ENCODE peak calls at places on chromosomes 11 and 22, in five cellular contexts. V, T, H, R and I are unnamed samples.
A peak's percentile ranks its signal among the peaks of the same experiment; 100 is the strongest.

GRCh38 chr11:34793666-34794065 is 122.5 kb downstream of the APIP start:
- DNase-seq in V (no peak), T (no peak), H (no peak), R (no peak), I (no peak)

GRCh38 chr11:26946209-26946828 is 47.6 kb upstream of the FIBIN start:
- DNase-seq in V (no peak), T (no peak), H (no peak), R (no peak), I (no peak)

GRCh38 chr11:5245155-5245554 is 4.5 kb downstream of the HBG1 start:
- DNase-seq in V (no peak), T (no peak), H (no peak), R (no peak), I (no peak)

GRCh38 chr11:120136356-120136755 is 1.6 kb downstream of the TRIM29 start:
- DNase-seq in V (no peak), T (no peak), H (no peak), R (no peak), I (no peak)

GRCh38 chr11:86745571-86745970 is 54.8 kb upstream of the PRSS23 start:
- DNase-seq in V (no peak), T (no peak), H (no peak), R (no peak), I (no peak)

GRCh38 chr11:77147668-77148321 is 19.7 kb downstream of the MYO7A start:
- DNase-seq in V (peak; percentile 89), T (no peak), H (peak; percentile 9), R (no peak), I (no peak)

GRCh38 chr11:45805305-45806071 is 539 bp downstream of the SLC35C1 start:
- DNase-seq in V (peak; percentile 70), T (peak; percentile 78), H (no peak), R (no peak), I (peak; percentile 60)

GRCh38 chr22:22986008-22986407 is 84.3 kb upstream of the GNAZ start:
- DNase-seq in V (no peak), T (no peak), H (no peak), R (no peak), I (no peak)

GRCh38 chr11:65370659-65371049 is 11.8 kb downstream of the SLC25A45 start:
- DNase-seq in V (no peak), T (no peak), H (no peak), R (no peak), I (no peak)

GRCh38 chr11:130216221-130216550 is 56.6 kb downstream of the ST14 start:
- DNase-seq in V (no peak), T (no peak), H (no peak), R (no peak), I (no peak)

GRCh38 chr11:25435197-25435596 is 896.7 kb upstream of the ANO3 start:
- DNase-seq in V (no peak), T (no peak), H (no peak), R (no peak), I (no peak)

GRCh38 chr22:29156507-29156906 is 49.2 kb upstream of the EMID1 start:
- DNase-seq in V (peak; percentile 64), T (peak; percentile 46), H (no peak), R (no peak), I (no peak)

GRCh38 chr22:37237371-37238268 is 6.4 kb downstream of the RAC2 start:
- DNase-seq in V (no peak), T (no peak), H (no peak), R (no peak), I (no peak)